ENCODE peak calls at places on chromosomes 1 and 21, in eight cellular contexts. W, D, O, I, K, T, J and A are unnamed samples.
A peak's percentile ranks its signal among the peaks of the same experiment; 100 is the strongest.

GRCh38 chr1:219904934-219905333 is 23.4 kb downstream of the SLC30A10 start:
- DNase-seq in W (no peak), D (no peak), O (no peak), I (no peak), K (peak; percentile 49), T (no peak), J (no peak), A (no peak)

GRCh38 chr1:26529655-26530539 is at the start of gene RPS6KA1:
- DNase-seq in W (peak; percentile 14), D (peak; percentile 64), O (peak; percentile 66), I (no peak), K (peak; percentile 91), T (peak; percentile 9), J (no peak), A (peak; percentile 19)

GRCh38 chr1:9320520-9321479 is 28.1 kb downstream of the SPSB1 start:
- DNase-seq in W (no peak), D (no peak), O (no peak), I (no peak), K (no peak), T (no peak), J (no peak), A (no peak)

GRCh38 chr1:41663671-41664400 is 179.4 kb upstream of the EDN2 start:
- DNase-seq in W (no peak), D (no peak), O (no peak), I (no peak), K (no peak), T (no peak), J (no peak), A (no peak)

GRCh38 chr1:221437924-221438323 is 304.0 kb downstream of the DUSP10 start:
- DNase-seq in W (peak; percentile 78), D (no peak), O (no peak), I (no peak), K (no peak), T (peak; percentile 60), J (no peak), A (peak; percentile 84)

GRCh38 chr1:169106095-169106920 is at the start of gene ATP1B1:
- DNase-seq in W (peak; percentile 65), D (peak; percentile 86), O (peak; percentile 92), I (peak; percentile 69), K (peak; percentile 97), T (peak; percentile 87), J (no peak), A (peak; percentile 80)

GRCh38 chr1:16720403-16721223 is 19.7 kb upstream of the RNU1-4 start:
- DNase-seq in W (no peak), D (no peak), O (no peak), I (no peak), K (peak; percentile 44), T (no peak), J (no peak), A (no peak)

GRCh38 chr1:7002728-7003127 is 217.5 kb downstream of the CAMTA1 start:
- DNase-seq in W (no peak), D (no peak), O (no peak), I (no peak), K (peak; percentile 79), T (no peak), J (no peak), A (no peak)

GRCh38 chr1:65254320-65255087 is 54.8 kb upstream of the DNAJC6 start:
- DNase-seq in W (peak; percentile 41), D (peak; percentile 69), O (peak; percentile 84), I (no peak), K (peak; percentile 92), T (peak; percentile 37), J (no peak), A (peak; percentile 58)

GRCh38 chr1:218728994-218729393 is 383.9 kb downstream of the TGFB2 start:
- DNase-seq in W (no peak), D (no peak), O (no peak), I (no peak), K (no peak), T (no peak), J (no peak), A (no peak)

GRCh38 chr1:214318356-214318755 is 37.4 kb downstream of the SMYD2 start:
- DNase-seq in W (peak; percentile 95), D (no peak), O (no peak), I (no peak), K (peak; percentile 46), T (peak; percentile 52), J (no peak), A (peak; percentile 54)

GRCh38 chr1:156591432-156592157 is at the start of gene NAXE:
- DNase-seq in W (peak; percentile 29), D (peak; percentile 59), O (peak; percentile 77), I (no peak), K (peak; percentile 92), T (peak; percentile 43), J (no peak), A (peak; percentile 57)

GRCh38 chr1:145872421-145872891 is 13.2 kb downstream of the ANKRD35 start:
- DNase-seq in W (peak; percentile 51), D (no peak), O (peak; percentile 14), I (no peak), K (peak; percentile 82), T (peak; percentile 17), J (no peak), A (peak; percentile 19)

GRCh38 chr1:2459757-2460156 is 16.3 kb upstream of the PLCH2 start:
- DNase-seq in W (peak; percentile 60), D (no peak), O (peak; percentile 92), I (no peak), K (no peak), T (peak; percentile 30), J (peak; percentile 2), A (peak; percentile 53)

GRCh38 chr21:33685613-33686197 is 43.4 kb downstream of the ITSN1 start:
- DNase-seq in W (peak; percentile 78), D (no peak), O (no peak), I (peak; percentile 41), K (no peak), T (peak; percentile 75), J (peak; percentile 35), A (peak; percentile 88)

GRCh38 chr1:160428655-160429054 is 28.3 kb downstream of the VANGL2 start:
- DNase-seq in W (peak; percentile 45), D (peak; percentile 27), O (peak; percentile 56), I (no peak), K (peak; percentile 78), T (peak; percentile 62), J (no peak), A (peak; percentile 72)

GRCh38 chr1:38088366-38088765 is 41.8 kb upstream of the POU3F1 start:
- DNase-seq in W (no peak), D (no peak), O (no peak), I (no peak), K (peak; percentile 74), T (no peak), J (no peak), A (no peak)

GRCh38 chr1:147902183-147902845 is at the start of gene GJA8:
- DNase-seq in W (no peak), D (no peak), O (no peak), I (no peak), K (no peak), T (no peak), J (no peak), A (no peak)

GRCh38 chr1:32725595-32725942 is 23.0 kb upstream of the SYNC start:
- DNase-seq in W (no peak), D (no peak), O (no peak), I (no peak), K (no peak), T (no peak), J (no peak), A (no peak)

GRCh38 chr1:69710484-69710883 is 142.8 kb downstream of the LRRC7 start:
- DNase-seq in W (no peak), D (no peak), O (no peak), I (no peak), K (no peak), T (no peak), J (no peak), A (peak; percentile 16)

GRCh38 chr1:203751051-203751450 is 13.9 kb upstream of the LAX1 start:
- DNase-seq in W (no peak), D (no peak), O (no peak), I (peak; percentile 97), K (no peak), T (peak; percentile 20), J (no peak), A (peak; percentile 83)
- TF ChIP-seq CTCF in W (no peak), D (peak; percentile 32), O (no peak), I (peak; percentile 61), K (no peak), T (no peak), J (no peak), A (peak; percentile 14)

DNA sequence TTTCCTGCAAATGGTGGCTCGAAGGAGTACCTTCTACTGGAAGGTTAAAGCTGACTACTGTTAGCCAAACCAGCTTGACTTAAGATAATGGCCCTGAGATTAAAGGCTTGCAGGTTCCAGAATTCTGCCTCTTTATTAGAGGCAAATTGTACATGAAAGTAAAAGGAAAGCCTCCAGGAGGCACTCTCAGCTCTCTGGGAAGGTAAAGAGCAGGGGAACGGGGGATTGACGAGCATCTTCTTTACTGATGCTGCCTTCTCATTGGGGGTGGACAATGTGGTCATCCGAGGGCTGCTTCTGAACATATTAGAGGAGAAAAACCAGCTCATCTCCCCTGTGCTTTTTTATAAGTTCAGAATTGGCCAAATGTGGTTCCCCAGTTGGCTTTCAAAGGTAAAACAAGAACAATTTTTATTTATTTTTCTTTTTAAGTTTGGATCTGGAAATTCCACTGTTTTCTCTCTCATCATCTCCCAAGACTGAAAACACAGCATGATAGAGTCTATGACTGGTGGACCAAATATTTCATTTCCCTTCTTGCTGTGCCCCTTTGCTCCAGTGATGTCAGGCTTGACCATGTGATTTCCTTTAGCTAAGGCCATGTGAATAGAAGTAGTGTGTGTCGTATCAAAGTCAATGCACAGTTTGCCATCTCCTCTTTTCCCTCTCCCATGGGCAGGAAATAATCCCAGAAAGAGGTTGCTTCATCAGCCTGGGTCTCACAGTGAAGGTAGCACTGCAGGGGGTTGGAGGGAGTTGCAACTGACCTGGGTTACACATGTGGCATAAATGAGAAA is 292.7 kb downstream of the PRDM2 start:
- DNase-seq in W (peak; percentile 7), D (no peak), O (no peak), I (no peak), K (no peak), T (peak; percentile 68), J (no peak), A (peak; percentile 38)
- TF ChIP-seq CTCF in W (no peak), D (no peak), O (no peak), I (peak; percentile 11), K (peak; percentile 44), T (peak; percentile 5), J (no peak), A (no peak)

GRCh38 chr1:27606708-27607238 is 2.8 kb upstream of the AHDC1 start:
- DNase-seq in W (peak; percentile 51), D (no peak), O (no peak), I (no peak), K (peak; percentile 71), T (no peak), J (no peak), A (peak; percentile 44)
- TF ChIP-seq CTCF in W (no peak), D (no peak), O (no peak), I (no peak), K (no peak), T (no peak), J (no peak), A (no peak)

GRCh38 chr1:150893336-150893913 is 6.5 kb downstream of the CTXND2 start:
- DNase-seq in W (no peak), D (no peak), O (no peak), I (no peak), K (no peak), T (no peak), J (no peak), A (no peak)

GRCh38 chr1:150889650-150890416 is 2.9 kb downstream of the CTXND2 start:
- DNase-seq in W (no peak), D (no peak), O (no peak), I (no peak), K (no peak), T (no peak), J (no peak), A (no peak)

GRCh38 chr1:150887018-150887417 is at the start of gene CTXND2:
- DNase-seq in W (peak; percentile 53), D (no peak), O (no peak), I (no peak), K (no peak), T (peak; percentile 5), J (no peak), A (peak; percentile 58)

GRCh38 chr1:150888727-150889126 is 1.8 kb downstream of the CTXND2 start:
- DNase-seq in W (no peak), D (no peak), O (no peak), I (no peak), K (no peak), T (no peak), J (no peak), A (no peak)
- TF ChIP-seq CTCF in W (no peak), D (no peak), O (no peak), I (no peak), K (no peak), T (no peak), J (no peak), A (no peak)